ENCODE peak calls at places on chromosomes 4 and X, in six cellular contexts. V is H9, I is IMR-90, Q is neuronal stem cell, O is mesenchymal stem cell, A is H1. G is an unnamed sample.

GRCh38 chrX:68429216-68429615 is 4.1 kb downstream of the OPHN1 start:
- DNase-seq in V (no peak), I (no peak), Q (no peak), O (peak), A (no peak), G (peak)

GRCh38 chr4:3302786-3303444 is 10.1 kb downstream of the RGS12 start:
- DNase-seq in V (peak), I (no peak), Q (no peak), O (no peak), A (no peak), G (no peak)

GRCh38 chr4:99998062-99998880 is 48.2 kb upstream of the H2AZ1 start:
- DNase-seq in V (no peak), I (peak), Q (no peak), O (peak), A (no peak), G (no peak)

GRCh38 chr4:87651941-87652340 is 1.9 kb downstream of the DMP1 start:
- DNase-seq in V (no peak), I (no peak), Q (no peak), O (no peak), A (no peak), G (no peak)

GRCh38 chrX:20026278-20026677 is 35.4 kb upstream of the BCLAF3 start:
- DNase-seq in V (no peak), I (peak), Q (no peak), O (peak), A (no peak), G (peak)

GRCh38 chrX:135931644-135932487 is 38.4 kb downstream of the SAGE1 start:
- DNase-seq in V (peak), I (peak), Q (peak), O (peak), A (peak), G (no peak)

GRCh38 chr4:88514557-88515511 is 8.7 kb downstream of the PYURF start:
- DNase-seq in V (no peak), I (no peak), Q (no peak), O (no peak), A (no peak), G (no peak)

GRCh38 chr4:134282680-134283079 is 81.1 kb upstream of the PABPC4L start:
- DNase-seq in V (no peak), I (no peak), Q (no peak), O (no peak), A (no peak), G (no peak)

GRCh38 chrX:101442095-101442494 is 34.1 kb downstream of the HNRNPH2 start:
- DNase-seq in V (no peak), I (no peak), Q (no peak), O (peak), A (no peak), G (peak)

GRCh38 chr4:69115851-69116213 is 19.6 kb downstream of the UGT2B7 start:
- DNase-seq in V (no peak), I (no peak), Q (no peak), O (no peak), A (no peak), G (no peak)

GRCh38 chr4:106502106-106502699 is 133.6 kb upstream of the GIMD1 start:
- DNase-seq in V (peak), I (peak), Q (peak), O (peak), A (peak), G (peak)

GRCh38 chrX:41014776-41015175 is 70.5 kb upstream of the USP9X start:
- DNase-seq in V (no peak), I (peak), Q (no peak), O (no peak), A (no peak), G (peak)

GRCh38 chr4:10403633-10404445 is 53.4 kb downstream of the ZNF518B start:
- DNase-seq in V (no peak), I (peak), Q (peak), O (peak), A (peak), G (peak)

GRCh38 chrX:49061490-49061889 is 2.7 kb downstream of the CCDC120 start:
- DNase-seq in V (no peak), I (no peak), Q (no peak), O (no peak), A (no peak), G (no peak)
- H2AFZ ChIP-seq in V (no peak), I (no peak), Q (no peak), O (no peak), A (no peak), G (no peak)

GRCh38 chr4:16075975-16076757 is 7.7 kb downstream of the PROM1 start:
- DNase-seq in V (no peak), I (no peak), Q (no peak), O (no peak), A (no peak), G (no peak)

GRCh38 chr4:16079046-16079445 is 4.8 kb downstream of the PROM1 start:
- DNase-seq in V (no peak), I (peak), Q (no peak), O (peak), A (no peak), G (peak)

GRCh38 chr4:16077786-16078185 is 6.0 kb downstream of the PROM1 start:
- DNase-seq in V (no peak), I (no peak), Q (no peak), O (no peak), A (no peak), G (no peak)

GRCh38 chr4:16075061-16075460 is 8.8 kb downstream of the PROM1 start:
- DNase-seq in V (no peak), I (no peak), Q (no peak), O (no peak), A (no peak), G (no peak)

GRCh38 chr4:16078195-16078756 is 5.5 kb downstream of the PROM1 start:
- DNase-seq in V (no peak), I (no peak), Q (no peak), O (no peak), A (no peak), G (no peak)
- H2BK5ac ChIP-seq in V (no peak), I (no peak), Q (no peak), O (no peak), A (no peak), G (no peak)

GRCh38 chrX:7218321-7219152 is 70.6 kb upstream of the PUDP start:
- DNase-seq in V (no peak), I (no peak), Q (no peak), O (no peak), A (no peak), G (peak)
- H3K9ac ChIP-seq in V (no peak), I (no peak), Q (no peak), O (no peak), A (no peak), G (no peak)

DNA sequence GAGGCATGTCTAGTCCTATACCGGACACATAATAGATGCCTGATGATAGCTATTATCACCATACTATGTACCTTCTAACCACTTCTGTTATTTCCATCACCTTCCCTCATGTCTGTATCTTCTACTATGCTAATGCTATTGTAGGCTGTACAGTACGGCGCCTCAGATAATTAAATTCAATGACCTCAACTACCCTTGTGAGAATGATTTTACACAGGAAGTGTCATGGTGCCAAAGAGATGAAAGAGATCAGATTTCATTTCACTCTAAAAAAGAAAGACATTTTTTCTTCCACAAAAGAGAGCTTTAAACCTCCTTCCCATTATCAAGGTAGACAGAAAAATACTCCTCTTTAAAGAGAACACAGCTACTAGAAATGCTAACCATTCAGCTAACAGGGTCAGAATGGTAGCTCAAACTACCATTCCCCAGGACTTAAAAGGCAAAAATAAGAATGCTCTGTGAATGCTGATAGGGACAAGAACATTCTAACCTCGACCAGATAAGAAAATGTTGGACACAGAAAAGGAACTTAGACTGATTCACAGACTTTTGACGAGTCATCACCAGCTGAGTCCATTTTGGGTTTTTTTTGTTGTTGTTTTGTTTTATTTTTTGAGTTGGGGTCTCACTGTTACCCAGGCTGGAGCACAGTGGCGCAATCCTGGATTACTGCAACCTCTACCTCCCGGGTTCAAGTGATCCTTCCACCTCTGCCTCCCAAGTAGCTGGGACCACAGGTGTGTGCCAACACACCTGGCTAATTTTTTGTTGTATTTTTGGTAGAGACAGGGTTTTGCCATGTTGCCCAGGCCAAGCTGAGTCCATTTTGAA is 99.2 kb upstream of the RAPGEF2 start:
- DNase-seq in V (no peak), I (peak), Q (no peak), O (no peak), A (no peak), G (no peak)
- H2AFZ ChIP-seq in V (no peak), I (no peak), Q (peak), O (no peak), A (peak), G (no peak)

DNA sequence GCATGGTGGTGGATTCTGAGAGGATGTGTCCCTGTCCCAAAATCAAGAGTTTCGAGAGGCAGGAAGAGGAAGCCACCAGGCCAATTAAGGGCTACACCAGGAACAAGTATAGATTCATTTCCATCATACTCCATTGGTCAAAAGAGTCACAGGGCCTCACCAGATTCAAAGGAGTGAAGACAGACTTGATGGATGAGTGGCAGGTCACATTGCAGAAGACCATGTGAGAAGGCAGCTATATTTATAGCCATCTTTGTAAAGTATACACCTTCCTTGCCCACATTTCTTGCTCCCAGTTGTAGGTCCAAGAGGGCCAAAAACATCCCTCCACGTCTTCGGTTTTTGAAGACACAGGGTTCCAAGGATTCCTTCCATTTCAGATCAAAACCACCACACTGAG is 406.0 kb downstream of the BCOR start:
- DNase-seq in V (no peak), I (no peak), Q (no peak), O (no peak), A (no peak), G (no peak)
- H2BK5ac ChIP-seq in V (no peak), I (no peak), Q (no peak), O (no peak), A (no peak), G (no peak)

DNA sequence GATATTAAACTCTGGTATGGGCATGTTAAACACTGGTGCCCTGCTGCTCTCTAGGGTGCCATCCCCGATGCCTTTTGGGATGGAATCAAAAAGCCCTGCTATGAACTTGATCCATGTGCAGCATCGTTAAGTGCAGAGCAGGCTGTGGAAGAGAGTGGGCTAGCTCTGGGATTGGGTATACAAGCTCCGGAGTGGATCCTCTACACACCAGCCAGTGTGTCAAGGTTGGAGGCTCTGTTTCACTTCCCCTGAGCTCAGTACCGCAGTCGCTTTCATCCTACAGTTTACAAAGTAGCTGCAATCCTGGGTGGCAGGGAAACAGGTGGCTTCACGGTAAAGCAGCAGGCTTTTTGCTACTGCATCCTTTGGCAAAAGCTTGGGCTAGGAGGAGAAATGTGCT is 108.2 kb upstream of the SLC4A4 start:
- DNase-seq in V (no peak), I (no peak), Q (no peak), O (no peak), A (no peak), G (no peak)
- H3K9ac ChIP-seq in V (no peak), I (peak), Q (no peak), O (no peak), A (no peak), G (no peak)

DNA sequence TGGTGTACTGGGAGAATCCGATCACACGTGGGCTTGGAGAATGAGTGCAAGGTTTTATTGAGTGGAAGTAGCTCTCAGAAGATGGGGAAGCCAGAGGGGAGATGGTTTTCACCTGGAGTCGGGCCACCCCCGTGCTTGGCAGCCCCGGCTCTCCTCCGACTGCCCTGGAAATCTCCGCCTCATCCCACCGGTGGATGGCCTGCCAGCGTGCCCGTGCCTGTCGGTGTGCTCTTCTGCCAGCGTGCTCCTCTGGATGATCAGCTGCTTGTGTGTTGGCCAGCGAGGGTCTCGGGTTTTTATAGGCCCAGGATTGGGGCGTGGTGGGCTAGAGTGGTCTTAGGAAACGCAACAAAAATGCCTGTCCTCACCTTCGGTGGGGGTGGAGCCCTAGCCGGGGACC is 368.0 kb downstream of the FAT4 start:
- DNase-seq in V (no peak), I (no peak), Q (no peak), O (no peak), A (no peak), G (no peak)
- H2AFZ ChIP-seq in V (no peak), I (no peak), Q (no peak), O (no peak), A (no peak), G (no peak)

GRCh38 chr4:62548765-62549164 is 1348.6 kb downstream of the ADGRL3 start:
- DNase-seq in V (no peak), I (no peak), Q (no peak), O (no peak), A (no peak), G (no peak)
- H2BK5ac ChIP-seq in V (no peak), I (no peak), Q (no peak), O (no peak), A (no peak), G (no peak)

GRCh38 chrX:65866762-65867161 is 173.1 kb downstream of the VSIG4 start:
- DNase-seq in V (no peak), I (no peak), Q (no peak), O (no peak), A (no peak), G (no peak)
- H3K9ac ChIP-seq in V (no peak), I (no peak), Q (no peak), O (no peak), A (no peak), G (no peak)

G was measured in trophoblast cell.